ENCODE peak calls at places on chromosomes 1 and 21, in eight cellular contexts. F is EH, K is body of pancreas, T is HT-29, W is iPS-NIHi11, E is NCI-H1105 treated with DMSO at 0.1 percent for 48 hours, Q is cardiac fibroblast, C is NCI-H748 treated with DMSO at 0.1 percent for 48 hours. U is an unnamed sample.

GRCh38 chr21:33196956-33197374 is 32.8 kb upstream of the IFNAR2 start:
- DNase-seq in F (peak), K (peak), T (peak), W (peak), E (peak), Q (peak), C (peak), U (peak)

GRCh38 chr1:5460974-5461373 is 531.3 kb downstream of the NPHP4 start:
- DNase-seq in F (no peak), K (no peak), T (no peak), W (no peak), E (no peak), Q (no peak), C (no peak), U (no peak)

GRCh38 chr1:191929383-191929782 is 228.9 kb upstream of the RGS18 start:
- DNase-seq in F (no peak), K (no peak), T (no peak), W (no peak), E (no peak), Q (no peak), C (no peak), U (no peak)

GRCh38 chr1:181081399-181081798 is 7.1 kb upstream of the IER5 start:
- DNase-seq in F (no peak), K (no peak), T (no peak), W (no peak), E (peak), Q (no peak), C (peak), U (no peak)

GRCh38 chr1:9294910-9295636 is 2.4 kb downstream of the SPSB1 start:
- DNase-seq in F (peak), K (peak), T (peak), W (no peak), E (no peak), Q (peak), C (no peak), U (peak)

GRCh38 chr1:14511281-14511680 is 87.2 kb upstream of the KAZN start:
- DNase-seq in F (no peak), K (no peak), T (no peak), W (no peak), E (no peak), Q (no peak), C (no peak), U (no peak)

GRCh38 chr1:167819849-167820683 is 93.9 kb downstream of the ADCY10 start:
- DNase-seq in F (peak), K (peak), T (peak), W (peak), E (no peak), Q (peak), C (peak), U (peak)

GRCh38 chr1:41093826-41094225 is 72.3 kb upstream of the SLFNL1 start:
- DNase-seq in F (peak), K (no peak), T (no peak), W (no peak), E (no peak), Q (no peak), C (no peak), U (no peak)

GRCh38 chr1:11151854-11152612 is 37.1 kb upstream of the ANGPTL7 start:
- DNase-seq in F (peak), K (no peak), T (no peak), W (no peak), E (no peak), Q (peak), C (no peak), U (peak)

GRCh38 chr1:114025609-114026401 is 46.5 kb downstream of the OLFML3 start:
- DNase-seq in F (peak), K (no peak), T (no peak), W (no peak), E (no peak), Q (no peak), C (no peak), U (no peak)

GRCh38 chr1:10852486-10852885 is 56.0 kb upstream of the CASZ1 start:
- DNase-seq in F (no peak), K (no peak), T (no peak), W (no peak), E (no peak), Q (no peak), C (no peak), U (no peak)

GRCh38 chr1:42298520-42298919 is 36.5 kb downstream of the FOXJ3 start:
- DNase-seq in F (no peak), K (no peak), T (no peak), W (no peak), E (no peak), Q (no peak), C (no peak), U (no peak)

U was measured in thyroid gland.